ENCODE peak calls at places on chromosomes 6 and 20, in four cellular contexts. One of them, this sample, is unnamed.

GRCh38 chr6:72552938-72553337 is 68.9 kb upstream of the KCNQ5 start:
- DNase-seq in Panc1: peak; percentile 87
- DNase-seq in CD8-positive, alpha-beta memory T cell: no peak
- DNase-seq in tibial nerve: no peak
- DNase-seq in this sample: peak; percentile 86

GRCh38 chr6:6332240-6332639 is 11.8 kb upstream of the F13A1 start:
- DNase-seq in Panc1: no peak
- DNase-seq in CD8-positive, alpha-beta memory T cell: no peak
- DNase-seq in tibial nerve: no peak
- DNase-seq in this sample: no peak

GRCh38 chr6:142697912-142698311 is 247.1 kb downstream of the HIVEP2 start:
- DNase-seq in Panc1: no peak
- DNase-seq in CD8-positive, alpha-beta memory T cell: no peak
- DNase-seq in tibial nerve: no peak
- DNase-seq in this sample: no peak

GRCh38 chr6:43465978-43466377 is 10.6 kb upstream of the DLK2 start:
- DNase-seq in Panc1: no peak
- DNase-seq in CD8-positive, alpha-beta memory T cell: no peak
- DNase-seq in tibial nerve: no peak
- DNase-seq in this sample: no peak

GRCh38 chr6:79632580-79632979 is 1.5 kb downstream of the SH3BGRL2 start:
- DNase-seq in Panc1: no peak
- DNase-seq in CD8-positive, alpha-beta memory T cell: no peak
- DNase-seq in tibial nerve: no peak
- DNase-seq in this sample: peak; percentile 18

GRCh38 chr6:37057128-37057471 is 51.6 kb downstream of the FGD2 start:
- DNase-seq in Panc1: no peak
- DNase-seq in CD8-positive, alpha-beta memory T cell: no peak
- DNase-seq in tibial nerve: no peak
- DNase-seq in this sample: no peak

GRCh38 chr6:137589067-137589848 is 95.1 kb upstream of the OLIG3 start:
- DNase-seq in Panc1: no peak
- DNase-seq in CD8-positive, alpha-beta memory T cell: peak; percentile 72
- DNase-seq in tibial nerve: no peak
- DNase-seq in this sample: no peak

GRCh38 chr6:36917541-36918193 is 31.9 kb downstream of the C6orf89 start:
- DNase-seq in Panc1: no peak
- DNase-seq in CD8-positive, alpha-beta memory T cell: no peak
- DNase-seq in tibial nerve: peak; percentile 59
- DNase-seq in this sample: peak; percentile 93

GRCh38 chr6:137640086-137640485 is 145.9 kb upstream of the OLIG3 start:
- DNase-seq in Panc1: no peak
- DNase-seq in CD8-positive, alpha-beta memory T cell: no peak
- DNase-seq in tibial nerve: no peak
- DNase-seq in this sample: no peak

GRCh38 chr6:15330174-15330934 is 84.5 kb downstream of the JARID2 start:
- DNase-seq in Panc1: no peak
- DNase-seq in CD8-positive, alpha-beta memory T cell: no peak
- DNase-seq in tibial nerve: no peak
- DNase-seq in this sample: no peak

GRCh38 chr6:14216931-14217684 is 99.5 kb downstream of the CD83 start:
- DNase-seq in Panc1: no peak
- DNase-seq in CD8-positive, alpha-beta memory T cell: no peak
- DNase-seq in tibial nerve: no peak
- DNase-seq in this sample: no peak

GRCh38 chr6:109048670-109049415 is 45.8 kb downstream of the SESN1 start:
- DNase-seq in Panc1: no peak
- DNase-seq in CD8-positive, alpha-beta memory T cell: no peak
- DNase-seq in tibial nerve: no peak
- DNase-seq in this sample: no peak

GRCh38 chr20:46520976-46521579 is 7.7 kb upstream of the ZNF334 start:
- DNase-seq in Panc1: peak; percentile 20
- DNase-seq in CD8-positive, alpha-beta memory T cell: peak; percentile 64
- DNase-seq in tibial nerve: peak; percentile 15
- DNase-seq in this sample: peak; percentile 65

GRCh38 chr20:48148020-48148419 is 362.7 kb upstream of the SULF2 start:
- DNase-seq in Panc1: no peak
- DNase-seq in CD8-positive, alpha-beta memory T cell: no peak
- DNase-seq in tibial nerve: no peak
- DNase-seq in this sample: no peak

GRCh38 chr6:1230689-1231605 is 81.0 kb upstream of the FOXQ1 start:
- DNase-seq in Panc1: no peak
- DNase-seq in CD8-positive, alpha-beta memory T cell: no peak
- DNase-seq in tibial nerve: no peak
- DNase-seq in this sample: no peak

GRCh38 chr20:34377072-34377847 is 14.2 kb downstream of the ITCH start:
- DNase-seq in Panc1: no peak
- DNase-seq in CD8-positive, alpha-beta memory T cell: no peak
- DNase-seq in tibial nerve: no peak
- DNase-seq in this sample: no peak

GRCh38 chr6:166488081-166488685 is 98.3 kb downstream of the RAMACL start:
- DNase-seq in Panc1: no peak
- DNase-seq in CD8-positive, alpha-beta memory T cell: peak; percentile 86
- DNase-seq in tibial nerve: peak; percentile 30
- DNase-seq in this sample: no peak

GRCh38 chr6:14706378-14706929 is 539.4 kb upstream of the JARID2 start:
- DNase-seq in Panc1: no peak
- DNase-seq in CD8-positive, alpha-beta memory T cell: no peak
- DNase-seq in tibial nerve: no peak
- DNase-seq in this sample: peak; percentile 94

DNA sequence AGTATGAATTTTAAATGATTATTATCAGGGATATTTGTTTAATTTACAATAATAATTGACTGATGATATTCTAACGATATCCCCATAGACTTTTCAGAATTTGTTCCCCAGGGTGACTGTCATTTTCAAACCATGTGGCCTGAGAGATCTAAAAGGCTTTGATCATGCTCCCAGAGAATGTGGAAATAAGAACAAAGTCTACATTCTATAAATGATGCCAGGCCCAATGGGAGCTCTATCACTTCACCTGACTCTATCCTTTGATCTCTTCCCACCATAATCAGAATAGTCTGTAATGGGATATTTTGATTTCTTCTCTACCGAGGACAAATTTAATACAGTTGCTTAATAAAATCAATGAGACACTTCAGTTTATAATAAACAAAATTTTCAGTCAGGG is 483.4 kb upstream of the IRAK1BP1 start:
- DNase-seq in Panc1: no peak
- DNase-seq in CD8-positive, alpha-beta memory T cell: no peak
- DNase-seq in tibial nerve: no peak
- DNase-seq in this sample: no peak
- H3K9me3 ChIP-seq in Panc1: no peaks in the 10 kb centered on the region
- H3K9me3 ChIP-seq in CD8-positive, alpha-beta memory T cell: peaks cover 2% of the 10 kb centered on the region
- H3K9me3 ChIP-seq in tibial nerve: peaks cover 2% of the 10 kb centered on the region
- H3K9me3 ChIP-seq in this sample: peaks cover 19% of the 10 kb centered on the region

DNA sequence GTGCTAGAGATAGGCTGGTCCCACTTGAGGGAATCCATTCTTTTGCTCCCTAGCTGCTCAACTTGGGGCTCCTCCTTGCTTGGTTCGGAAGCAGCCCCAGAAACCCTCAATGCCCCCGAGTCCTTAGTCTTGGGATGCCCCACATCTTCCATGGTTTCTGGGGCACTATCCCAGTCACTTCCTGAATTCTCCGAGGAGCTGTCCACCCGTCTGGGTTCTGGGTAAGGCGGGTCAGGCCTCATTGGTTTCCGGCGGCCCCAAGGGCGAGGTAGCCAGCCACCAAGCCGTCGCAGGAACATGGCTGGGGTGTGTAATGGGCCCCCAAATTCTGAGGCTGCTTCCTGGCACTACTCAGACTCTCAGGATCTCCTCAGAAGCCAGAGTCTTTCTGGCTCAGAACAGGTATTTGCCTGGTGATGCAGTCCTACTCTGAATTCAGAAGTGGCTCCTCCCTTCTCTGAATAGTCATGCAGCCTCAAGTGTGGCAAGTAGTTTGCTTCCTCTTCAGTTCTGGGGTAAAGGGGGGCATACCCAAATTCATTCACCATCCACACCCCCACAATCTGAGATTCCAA is 842 bp downstream of the C6orf47 start:
- DNase-seq in Panc1: no peak
- DNase-seq in CD8-positive, alpha-beta memory T cell: no peak
- DNase-seq in tibial nerve: no peak
- DNase-seq in this sample: peak; percentile 50
- H3K4me1 ChIP-seq in Panc1: peaks cover 31% of the 10 kb centered on the region
- H3K4me1 ChIP-seq in CD8-positive, alpha-beta memory T cell: peaks cover 56% of the 10 kb centered on the region
- H3K4me1 ChIP-seq in tibial nerve: peaks cover 36% of the 10 kb centered on the region
- H3K4me1 ChIP-seq in this sample: peaks cover 44% of the 10 kb centered on the region

GRCh38 chr6:26033942-26034354 is 53.3 kb upstream of the HFE start:
- DNase-seq in Panc1: no peak
- DNase-seq in CD8-positive, alpha-beta memory T cell: no peak
- DNase-seq in tibial nerve: no peak
- DNase-seq in this sample: no peak
- H3K4me3 ChIP-seq in Panc1: peak overlapping the region; percentile 91
- H3K4me3 ChIP-seq in CD8-positive, alpha-beta memory T cell: peak overlapping the region; percentile 70
- H3K4me3 ChIP-seq in tibial nerve: peak overlapping the region; percentile 59
- H3K4me3 ChIP-seq in this sample: peak overlapping the region; percentile 84

DNA sequence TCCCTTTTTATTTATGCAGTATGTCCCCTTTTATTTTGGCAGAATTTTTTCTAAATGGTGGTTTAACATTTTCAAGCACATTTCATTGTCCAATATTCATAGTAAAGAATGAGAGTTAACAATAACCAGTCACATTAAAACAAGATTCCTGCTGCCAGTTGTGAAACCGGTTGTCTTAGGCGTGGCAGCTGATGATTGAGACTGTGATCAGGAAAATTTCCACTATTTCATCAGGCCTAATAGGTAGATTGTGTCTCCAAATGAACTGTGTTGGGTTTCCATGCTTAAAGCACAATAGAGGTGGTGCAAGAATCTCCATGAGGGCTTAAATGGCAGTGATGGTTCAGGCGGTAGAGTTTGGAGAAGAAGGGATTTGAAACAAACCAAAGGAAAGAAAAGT is 15.3 kb downstream of the PRDM1 start:
- DNase-seq in Panc1: no peak
- DNase-seq in CD8-positive, alpha-beta memory T cell: no peak
- DNase-seq in tibial nerve: no peak
- DNase-seq in this sample: no peak
- H3K9me3 ChIP-seq in Panc1: no peaks in the 10 kb centered on the region
- H3K9me3 ChIP-seq in CD8-positive, alpha-beta memory T cell: no peaks in the 10 kb centered on the region
- H3K9me3 ChIP-seq in tibial nerve: no peaks in the 10 kb centered on the region
- H3K9me3 ChIP-seq in this sample: no peaks in the 10 kb centered on the region

GRCh38 chr6:29760328-29760727 is 37.1 kb downstream of the HLA-F start:
- DNase-seq in Panc1: no peak
- DNase-seq in CD8-positive, alpha-beta memory T cell: no peak
- DNase-seq in tibial nerve: no peak
- DNase-seq in this sample: no peak
- H3K4me1 ChIP-seq in Panc1: no peaks in the 10 kb centered on the region
- H3K4me1 ChIP-seq in CD8-positive, alpha-beta memory T cell: no peaks in the 10 kb centered on the region
- H3K4me1 ChIP-seq in tibial nerve: no peaks in the 10 kb centered on the region
- H3K4me1 ChIP-seq in this sample: peaks cover 26% of the 10 kb centered on the region

DNA sequence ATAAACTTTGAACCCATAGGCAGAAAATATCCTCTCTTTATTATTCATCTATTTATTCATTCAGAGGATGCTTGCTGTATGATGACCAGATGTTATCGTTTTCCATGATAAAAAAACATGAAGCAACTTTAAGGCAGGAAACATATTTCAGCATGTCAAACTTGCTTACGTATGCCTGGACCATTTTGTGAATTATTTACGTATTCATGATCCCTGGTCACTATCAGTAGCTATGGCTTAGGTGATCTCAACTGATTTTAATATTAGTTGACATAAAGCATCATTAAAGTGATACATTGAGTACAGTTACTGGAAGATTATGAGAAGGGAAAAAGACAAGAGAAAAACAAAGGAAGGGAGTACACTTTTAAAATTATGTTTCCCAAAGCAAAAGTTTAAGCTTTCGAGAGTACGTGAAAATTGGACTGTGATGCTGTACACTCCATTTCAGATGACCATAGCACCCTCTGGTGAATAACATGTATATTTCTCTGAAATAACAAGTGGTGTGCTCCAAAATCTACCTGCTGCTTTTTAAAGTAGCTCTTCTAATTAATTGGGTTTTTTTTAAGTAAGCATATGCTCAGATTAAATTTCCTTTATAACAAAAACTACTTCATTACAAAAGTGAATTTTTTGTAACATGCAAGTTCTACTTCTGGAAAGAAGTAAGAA is 215.1 kb upstream of the HSF2 start:
- DNase-seq in Panc1: no peak
- DNase-seq in CD8-positive, alpha-beta memory T cell: no peak
- DNase-seq in tibial nerve: no peak
- DNase-seq in this sample: peak; percentile 81
- H3K4me3 ChIP-seq in Panc1: no peak overlapping the region
- H3K4me3 ChIP-seq in CD8-positive, alpha-beta memory T cell: no peak overlapping the region
- H3K4me3 ChIP-seq in tibial nerve: no peak overlapping the region
- H3K4me3 ChIP-seq in this sample: peak overlapping the region; percentile 51

GRCh38 chr6:159306134-159306537 is 136.9 kb downstream of the FNDC1 start:
- DNase-seq in Panc1: no peak
- DNase-seq in CD8-positive, alpha-beta memory T cell: no peak
- DNase-seq in tibial nerve: peak; percentile 49
- DNase-seq in this sample: no peak
- H3K9me3 ChIP-seq in Panc1: no peaks in the 10 kb centered on the region
- H3K9me3 ChIP-seq in CD8-positive, alpha-beta memory T cell: no peaks in the 10 kb centered on the region
- H3K9me3 ChIP-seq in tibial nerve: no peaks in the 10 kb centered on the region
- H3K9me3 ChIP-seq in this sample: no peaks in the 10 kb centered on the region

DNA sequence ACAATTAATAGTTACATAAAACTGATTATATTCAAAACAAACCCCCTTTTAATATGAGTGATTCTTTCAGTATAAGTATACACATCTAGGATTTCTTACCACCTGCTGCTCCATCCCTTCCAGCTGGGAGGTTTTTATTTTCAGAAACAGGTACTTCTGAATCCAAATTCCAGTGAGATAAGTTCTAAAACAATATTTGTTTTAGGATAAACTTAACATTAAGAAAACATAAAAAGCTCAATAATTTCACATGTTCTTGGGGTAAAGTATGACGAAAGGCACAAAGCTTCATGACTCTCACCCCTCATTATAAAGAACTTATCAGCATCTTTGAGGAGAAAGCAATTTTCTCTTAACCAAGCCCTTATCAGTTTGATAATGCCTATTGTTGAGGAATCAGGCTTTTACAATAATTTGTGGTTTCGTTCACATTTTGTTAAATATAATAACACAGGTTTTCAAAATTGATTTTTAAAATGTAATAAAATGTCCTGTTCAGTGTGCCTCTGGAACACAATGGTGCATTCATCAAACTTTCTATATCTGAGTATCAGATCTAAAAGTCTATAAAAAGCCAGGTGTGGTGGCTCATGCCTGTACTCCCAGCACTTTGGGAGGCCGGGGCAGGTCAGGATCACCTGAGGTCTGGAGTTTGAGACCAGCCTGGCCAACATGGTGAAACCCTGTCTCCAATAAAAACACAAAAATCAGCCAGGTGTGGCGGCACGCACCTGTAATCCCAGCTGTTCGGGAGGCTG is 4.3 kb downstream of the FAM217A start:
- DNase-seq in Panc1: no peak
- DNase-seq in CD8-positive, alpha-beta memory T cell: no peak
- DNase-seq in tibial nerve: no peak
- DNase-seq in this sample: no peak
- H3K4me1 ChIP-seq in Panc1: no peaks in the 10 kb centered on the region
- H3K4me1 ChIP-seq in CD8-positive, alpha-beta memory T cell: no peaks in the 10 kb centered on the region
- H3K4me1 ChIP-seq in tibial nerve: no peaks in the 10 kb centered on the region
- H3K4me1 ChIP-seq in this sample: peaks cover 11% of the 10 kb centered on the region